ENCODE peak calls at places on chromosome 4, in nine cellular contexts. V is breast epithelium, O is fibroblast of lung, B is cardiac muscle cell, G is HFFc6, Q is HCT116, Y is uterus, Z is astrocyte of the spinal cord, M is lung. N is an unnamed sample.

GRCh38 chr4:38693531-38693930 is 29.5 kb downstream of the KLF3 start:
- DNase-seq in V (no peak), O (no peak), B (no peak), G (no peak), Q (no peak), Y (no peak), Z (no peak), M (no peak), N (no peak)

GRCh38 chr4:74423101-74423500 is 21.8 kb upstream of the AREG start:
- DNase-seq in V (no peak), O (peak; percentile 44), B (peak; percentile 90), G (peak; percentile 83), Q (no peak), Y (no peak), Z (peak; percentile 59), M (no peak), N (no peak)

GRCh38 chr4:4860803-4861591 is 1.5 kb downstream of the MSX1 start:
- DNase-seq in V (no peak), O (no peak), B (peak; percentile 29), G (no peak), Q (no peak), Y (peak; percentile 37), Z (peak; percentile 37), M (no peak), N (no peak)

GRCh38 chr4:173167793-173168395 is 717 bp upstream of the GALNT7 start:
- DNase-seq in V (no peak), O (peak; percentile 61), B (peak; percentile 38), G (no peak), Q (peak; percentile 52), Y (no peak), Z (peak; percentile 43), M (peak; percentile 38), N (no peak)

GRCh38 chr4:77104405-77105292 is 28.9 kb upstream of the CCNI start:
- DNase-seq in V (peak; percentile 95), O (peak; percentile 68), B (peak; percentile 65), G (no peak), Q (no peak), Y (peak; percentile 86), Z (peak; percentile 24), M (peak; percentile 55), N (no peak)

GRCh38 chr4:123444298-123444731 is 47.7 kb downstream of the SPRY1 start:
- DNase-seq in V (no peak), O (peak; percentile 58), B (peak; percentile 93), G (no peak), Q (no peak), Y (no peak), Z (no peak), M (peak; percentile 38), N (no peak)

GRCh38 chr4:187021436-187022205 is 298.0 kb upstream of the FAT1 start:
- DNase-seq in V (no peak), O (no peak), B (no peak), G (no peak), Q (no peak), Y (no peak), Z (no peak), M (no peak), N (no peak)

GRCh38 chr4:73021634-73022033 is 47.9 kb downstream of the COX18 start:
- DNase-seq in V (no peak), O (peak; percentile 51), B (peak; percentile 77), G (peak; percentile 64), Q (peak; percentile 22), Y (no peak), Z (peak; percentile 55), M (no peak), N (peak; percentile 20)

DNA sequence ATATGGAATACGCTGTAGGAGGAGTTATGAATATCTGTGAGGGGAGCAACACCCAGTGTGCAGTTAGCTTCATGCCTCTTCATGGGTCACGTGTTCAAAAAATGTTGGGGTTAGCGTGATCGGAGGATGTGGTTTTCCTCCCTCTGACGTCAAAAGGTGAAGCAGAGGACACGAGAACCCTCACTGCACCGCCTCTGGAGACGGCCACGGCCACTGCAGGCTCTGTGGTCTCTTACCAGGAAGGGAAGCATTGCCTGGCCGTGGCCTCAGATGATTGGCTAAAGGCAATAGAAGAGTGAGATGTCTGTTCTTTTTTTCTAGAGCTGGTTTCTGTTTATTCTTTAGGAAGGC is 28.9 kb downstream of the HTT-AS start:
- DNase-seq in V (no peak), O (peak; percentile 63), B (peak; percentile 72), G (peak; percentile 58), Q (no peak), Y (no peak), Z (peak; percentile 38), M (peak; percentile 70), N (no peak)
- TF ChIP-seq CTCF in V (no peak), O (no peak), B (no peak), G (no peak), Q (no peak), Y (no peak), Z (no peak), M (no peak), N (no peak)

DNA sequence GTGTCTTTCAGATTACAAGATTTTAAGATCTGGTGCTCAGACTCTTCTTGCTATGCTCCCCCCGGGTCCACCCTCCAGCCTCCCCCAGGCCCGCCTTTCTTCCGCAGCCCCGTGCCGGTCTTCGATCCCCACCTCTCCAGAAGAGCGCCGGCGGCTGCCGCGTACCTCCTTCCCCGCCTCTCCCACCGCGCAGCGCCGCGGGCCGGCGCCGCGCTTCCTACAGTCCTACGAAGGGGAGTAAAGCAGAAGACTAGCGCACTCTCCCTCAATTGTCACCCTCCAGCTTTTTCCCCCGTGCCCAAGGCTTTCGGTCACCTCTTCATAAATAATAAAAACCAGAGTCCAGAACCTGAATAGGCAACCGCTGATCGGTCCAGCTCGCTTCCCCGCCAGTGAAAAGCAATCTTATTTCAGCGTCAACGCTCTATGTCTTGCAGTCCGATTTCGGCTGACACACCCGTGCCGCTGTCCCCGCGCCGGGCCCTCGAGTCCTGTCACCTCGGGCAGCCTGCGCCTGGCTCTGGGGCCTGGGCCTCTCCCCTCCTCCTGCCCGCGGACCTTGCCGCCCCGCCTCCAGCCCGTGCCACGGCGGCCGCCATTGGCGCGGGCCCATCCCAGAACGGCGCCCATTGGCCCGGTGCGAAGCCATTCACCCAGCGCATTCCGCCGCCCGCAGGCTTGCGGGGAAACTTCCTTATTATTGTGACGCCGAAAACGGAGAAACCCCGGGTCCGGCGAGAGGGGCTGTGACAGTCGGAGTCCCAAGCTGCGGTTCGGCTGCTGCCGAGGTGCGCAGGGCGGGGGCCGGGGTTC is at the start of gene HERC3:
- DNase-seq in V (peak; percentile 86), O (peak; percentile 85), B (peak; percentile 90), G (peak; percentile 82), Q (peak; percentile 59), Y (peak; percentile 86), Z (peak; percentile 90), M (peak; percentile 90), N (peak; percentile 60)
- TF ChIP-seq CTCF in V (no peak), O (peak; percentile 17), B (peak; percentile 1), G (peak; percentile 39), Q (no peak), Y (no peak), Z (no peak), M (no peak), N (no peak)

GRCh38 chr4:140049924-140050681 is 103.9 kb downstream of the MAML3 start:
- DNase-seq in V (no peak), O (peak; percentile 51), B (peak; percentile 56), G (no peak), Q (no peak), Y (no peak), Z (peak; percentile 64), M (no peak), N (no peak)

GRCh38 chr4:140048419-140049022 is 105.5 kb downstream of the MAML3 start:
- DNase-seq in V (no peak), O (no peak), B (no peak), G (no peak), Q (no peak), Y (no peak), Z (no peak), M (no peak), N (no peak)

GRCh38 chr4:140047781-140048180 is 106.2 kb downstream of the MAML3 start:
- DNase-seq in V (no peak), O (no peak), B (no peak), G (no peak), Q (no peak), Y (no peak), Z (no peak), M (no peak), N (no peak)

GRCh38 chr4:140047017-140047640 is 106.9 kb downstream of the MAML3 start:
- DNase-seq in V (no peak), O (peak; percentile 36), B (peak; percentile 67), G (no peak), Q (no peak), Y (peak; percentile 37), Z (peak; percentile 24), M (no peak), N (no peak)

DNA sequence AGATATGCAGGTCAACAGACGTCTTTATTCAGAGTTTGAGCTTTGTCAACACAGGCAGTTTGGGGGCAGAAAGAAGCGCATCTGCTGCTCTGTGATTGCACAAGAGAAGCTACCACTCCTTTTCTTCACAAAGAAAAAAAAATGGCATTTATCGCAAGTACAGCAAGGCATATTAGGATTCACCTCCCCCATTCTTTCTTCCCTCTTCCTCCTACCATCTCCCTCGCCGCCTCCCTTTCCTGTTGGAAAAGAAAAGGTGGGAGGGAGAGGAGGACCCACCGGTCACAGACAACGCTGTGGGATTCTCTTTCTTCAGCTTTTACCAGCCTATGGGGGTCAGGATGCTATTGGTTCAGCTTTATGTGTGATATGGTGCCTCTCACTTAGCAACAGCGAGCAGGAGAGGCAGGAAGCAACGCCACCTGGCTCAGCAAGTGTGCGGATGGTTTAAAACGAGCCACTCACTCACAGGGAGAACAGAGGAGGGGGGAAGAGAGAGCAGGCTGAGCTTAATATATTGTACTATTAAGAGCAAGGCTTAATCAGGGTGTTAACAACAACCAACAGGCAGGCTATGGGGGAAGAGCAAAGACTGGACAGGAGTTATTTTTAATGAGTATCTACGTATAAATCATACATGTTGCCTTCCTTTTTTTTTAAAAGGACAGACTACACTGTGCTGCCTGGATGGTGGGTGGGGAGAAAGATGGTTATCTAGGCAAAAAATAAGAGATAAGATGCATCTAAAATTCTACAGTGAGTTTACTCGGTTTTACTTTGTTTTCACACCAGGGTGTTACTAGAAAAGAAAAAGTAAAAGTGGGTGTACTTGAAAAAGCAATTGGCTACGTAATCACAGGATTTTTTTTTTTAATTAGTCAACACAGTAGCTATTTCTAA is 104.7 kb downstream of the MAML3 start:
- DNase-seq in V (no peak), O (peak; percentile 70), B (peak; percentile 66), G (peak; percentile 41), Q (no peak), Y (peak; percentile 71), Z (peak; percentile 68), M (no peak), N (no peak)
- TF ChIP-seq CTCF in V (no peak), O (peak; percentile 12), B (no peak), G (no peak), Q (no peak), Y (peak; percentile 29), Z (no peak), M (no peak), N (peak; percentile 13)

GRCh38 chr4:75494563-75494962 is 19.6 kb downstream of the RCHY1 start:
- DNase-seq in V (no peak), O (peak; percentile 66), B (peak; percentile 82), G (peak; percentile 71), Q (no peak), Y (no peak), Z (peak; percentile 54), M (no peak), N (no peak)

GRCh38 chr4:75495489-75495888 is 18.7 kb downstream of the RCHY1 start:
- DNase-seq in V (no peak), O (no peak), B (no peak), G (no peak), Q (no peak), Y (no peak), Z (no peak), M (no peak), N (no peak)

GRCh38 chr4:75484195-75484594 is 30.0 kb downstream of the RCHY1 start:
- DNase-seq in V (no peak), O (no peak), B (no peak), G (no peak), Q (no peak), Y (no peak), Z (no peak), M (no peak), N (no peak)

GRCh38 chr4:75490155-75490554 is 24.0 kb downstream of the RCHY1 start:
- DNase-seq in V (no peak), O (peak; percentile 18), B (peak; percentile 58), G (peak; percentile 10), Q (no peak), Y (no peak), Z (peak; percentile 48), M (no peak), N (no peak)
- TF ChIP-seq CTCF in V (peak; percentile 10), O (peak; percentile 34), B (peak; percentile 26), G (peak; percentile 66), Q (peak; percentile 16), Y (no peak), Z (peak; percentile 24), M (no peak), N (peak; percentile 32)